ENCODE peak calls at places on chromosomes 4 and X, in eight cellular contexts. One of them, this sample, is unnamed.

GRCh38 chrX:149877636-149878035 is 3.3 kb upstream of the MAGEA8 start:
- DNase-seq in ovary: no peak
- DNase-seq in fibroblast of villous mesenchyme: no peak
- DNase-seq in astrocyte of the spinal cord: no peak
- DNase-seq in endodermal cell: no peak
- DNase-seq in BE2C: no peak
- DNase-seq in adrenal gland: no peak
- DNase-seq in suprapubic skin: no peak
- DNase-seq in this sample: no peak

GRCh38 chr4:42066402-42066801 is 76.1 kb downstream of the SLC30A9 start:
- DNase-seq in ovary: no peak
- DNase-seq in fibroblast of villous mesenchyme: no peak
- DNase-seq in astrocyte of the spinal cord: no peak
- DNase-seq in endodermal cell: no peak
- DNase-seq in BE2C: no peak
- DNase-seq in adrenal gland: no peak
- DNase-seq in suprapubic skin: no peak
- DNase-seq in this sample: no peak

GRCh38 chrX:40646489-40647306 is 663 bp downstream of the CXorf38 start:
- DNase-seq in ovary: peak
- DNase-seq in fibroblast of villous mesenchyme: peak
- DNase-seq in astrocyte of the spinal cord: peak
- DNase-seq in endodermal cell: no peak
- DNase-seq in BE2C: peak
- DNase-seq in adrenal gland: peak
- DNase-seq in suprapubic skin: peak
- DNase-seq in this sample: no peak

GRCh38 chr4:73341454-73341853 is 62.6 kb upstream of the ALB start:
- DNase-seq in ovary: peak
- DNase-seq in fibroblast of villous mesenchyme: peak
- DNase-seq in astrocyte of the spinal cord: peak
- DNase-seq in endodermal cell: peak
- DNase-seq in BE2C: peak
- DNase-seq in adrenal gland: peak
- DNase-seq in suprapubic skin: no peak
- DNase-seq in this sample: peak

GRCh38 chrX:63686878-63687714 is 97.9 kb downstream of the ARHGEF9 start:
- DNase-seq in ovary: no peak
- DNase-seq in fibroblast of villous mesenchyme: peak
- DNase-seq in astrocyte of the spinal cord: peak
- DNase-seq in endodermal cell: peak
- DNase-seq in BE2C: peak
- DNase-seq in adrenal gland: peak
- DNase-seq in suprapubic skin: no peak
- DNase-seq in this sample: peak

GRCh38 chrX:40546870-40547269 is 33.9 kb upstream of the ATP6AP2 start:
- DNase-seq in ovary: no peak
- DNase-seq in fibroblast of villous mesenchyme: no peak
- DNase-seq in astrocyte of the spinal cord: no peak
- DNase-seq in endodermal cell: no peak
- DNase-seq in BE2C: no peak
- DNase-seq in adrenal gland: no peak
- DNase-seq in suprapubic skin: no peak
- DNase-seq in this sample: no peak

GRCh38 chr4:78960926-78961325 is 21.7 kb upstream of the PAQR3 start:
- DNase-seq in ovary: no peak
- DNase-seq in fibroblast of villous mesenchyme: no peak
- DNase-seq in astrocyte of the spinal cord: peak
- DNase-seq in endodermal cell: no peak
- DNase-seq in BE2C: no peak
- DNase-seq in adrenal gland: no peak
- DNase-seq in suprapubic skin: no peak
- DNase-seq in this sample: no peak

GRCh38 chr4:20086768-20087167 is 164.9 kb upstream of the SLIT2 start:
- DNase-seq in ovary: no peak
- DNase-seq in fibroblast of villous mesenchyme: no peak
- DNase-seq in astrocyte of the spinal cord: no peak
- DNase-seq in endodermal cell: peak
- DNase-seq in BE2C: no peak
- DNase-seq in adrenal gland: no peak
- DNase-seq in suprapubic skin: no peak
- DNase-seq in this sample: no peak

GRCh38 chrX:776529-777230 is 146.1 kb downstream of the SHOX start:
- DNase-seq in ovary: no peak
- DNase-seq in fibroblast of villous mesenchyme: no peak
- DNase-seq in astrocyte of the spinal cord: no peak
- DNase-seq in endodermal cell: no peak
- DNase-seq in BE2C: no peak
- DNase-seq in adrenal gland: no peak
- DNase-seq in suprapubic skin: peak
- DNase-seq in this sample: no peak

GRCh38 chrX:120672389-120672788 is 42.5 kb upstream of the C1GALT1C1 start:
- DNase-seq in ovary: no peak
- DNase-seq in fibroblast of villous mesenchyme: peak
- DNase-seq in astrocyte of the spinal cord: peak
- DNase-seq in endodermal cell: no peak
- DNase-seq in BE2C: no peak
- DNase-seq in adrenal gland: peak
- DNase-seq in suprapubic skin: no peak
- DNase-seq in this sample: peak

GRCh38 chr4:152729466-152729865 is 49.7 kb upstream of the TMEM154 start:
- DNase-seq in ovary: no peak
- DNase-seq in fibroblast of villous mesenchyme: no peak
- DNase-seq in astrocyte of the spinal cord: no peak
- DNase-seq in endodermal cell: no peak
- DNase-seq in BE2C: no peak
- DNase-seq in adrenal gland: no peak
- DNase-seq in suprapubic skin: no peak
- DNase-seq in this sample: no peak

GRCh38 chrX:38803286-38803608 is 2.0 kb downstream of the MID1IP1 start:
- DNase-seq in ovary: no peak
- DNase-seq in fibroblast of villous mesenchyme: no peak
- DNase-seq in astrocyte of the spinal cord: no peak
- DNase-seq in endodermal cell: no peak
- DNase-seq in BE2C: no peak
- DNase-seq in adrenal gland: no peak
- DNase-seq in suprapubic skin: no peak
- DNase-seq in this sample: no peak

GRCh38 chr4:8580321-8581093 is at the start of gene GPR78:
- DNase-seq in ovary: peak
- DNase-seq in fibroblast of villous mesenchyme: peak
- DNase-seq in astrocyte of the spinal cord: peak
- DNase-seq in endodermal cell: peak
- DNase-seq in BE2C: peak
- DNase-seq in adrenal gland: peak
- DNase-seq in suprapubic skin: peak
- DNase-seq in this sample: peak

GRCh38 chrX:39309018-39309620 is 507.9 kb downstream of the MID1IP1 start:
- DNase-seq in ovary: peak
- DNase-seq in fibroblast of villous mesenchyme: peak
- DNase-seq in astrocyte of the spinal cord: peak
- DNase-seq in endodermal cell: no peak
- DNase-seq in BE2C: no peak
- DNase-seq in adrenal gland: peak
- DNase-seq in suprapubic skin: no peak
- DNase-seq in this sample: no peak

GRCh38 chr4:76246852-76247251 is 4.7 kb upstream of the FAM47E start:
- DNase-seq in ovary: no peak
- DNase-seq in fibroblast of villous mesenchyme: no peak
- DNase-seq in astrocyte of the spinal cord: no peak
- DNase-seq in endodermal cell: no peak
- DNase-seq in BE2C: no peak
- DNase-seq in adrenal gland: no peak
- DNase-seq in suprapubic skin: no peak
- DNase-seq in this sample: no peak

GRCh38 chr4:128455076-128455345 is 167.4 kb upstream of the PGRMC2 start:
- DNase-seq in ovary: peak
- DNase-seq in fibroblast of villous mesenchyme: no peak
- DNase-seq in astrocyte of the spinal cord: no peak
- DNase-seq in endodermal cell: no peak
- DNase-seq in BE2C: no peak
- DNase-seq in adrenal gland: no peak
- DNase-seq in suprapubic skin: no peak
- DNase-seq in this sample: no peak

GRCh38 chr4:4962928-4963327 is 56.3 kb downstream of the CYTL1 start:
- DNase-seq in ovary: no peak
- DNase-seq in fibroblast of villous mesenchyme: no peak
- DNase-seq in astrocyte of the spinal cord: no peak
- DNase-seq in endodermal cell: no peak
- DNase-seq in BE2C: no peak
- DNase-seq in adrenal gland: no peak
- DNase-seq in suprapubic skin: no peak
- DNase-seq in this sample: no peak

GRCh38 chr4:4961936-4962335 is 57.3 kb downstream of the CYTL1 start:
- DNase-seq in ovary: no peak
- DNase-seq in fibroblast of villous mesenchyme: no peak
- DNase-seq in astrocyte of the spinal cord: no peak
- DNase-seq in endodermal cell: no peak
- DNase-seq in BE2C: no peak
- DNase-seq in adrenal gland: no peak
- DNase-seq in suprapubic skin: no peak
- DNase-seq in this sample: no peak

GRCh38 chr4:4960574-4960973 is 58.7 kb downstream of the CYTL1 start:
- DNase-seq in ovary: no peak
- DNase-seq in fibroblast of villous mesenchyme: no peak
- DNase-seq in astrocyte of the spinal cord: no peak
- DNase-seq in endodermal cell: no peak
- DNase-seq in BE2C: no peak
- DNase-seq in adrenal gland: no peak
- DNase-seq in suprapubic skin: no peak
- DNase-seq in this sample: no peak
- H3K4me3 ChIP-seq in ovary: no peak
- H3K4me3 ChIP-seq in fibroblast of villous mesenchyme: no peak
- H3K4me3 ChIP-seq in astrocyte of the spinal cord: no peak
- H3K4me3 ChIP-seq in endodermal cell: no peak
- H3K4me3 ChIP-seq in BE2C: no peak
- H3K4me3 ChIP-seq in adrenal gland: no peak
- H3K4me3 ChIP-seq in suprapubic skin: no peak
- H3K4me3 ChIP-seq in this sample: no peak

DNA sequence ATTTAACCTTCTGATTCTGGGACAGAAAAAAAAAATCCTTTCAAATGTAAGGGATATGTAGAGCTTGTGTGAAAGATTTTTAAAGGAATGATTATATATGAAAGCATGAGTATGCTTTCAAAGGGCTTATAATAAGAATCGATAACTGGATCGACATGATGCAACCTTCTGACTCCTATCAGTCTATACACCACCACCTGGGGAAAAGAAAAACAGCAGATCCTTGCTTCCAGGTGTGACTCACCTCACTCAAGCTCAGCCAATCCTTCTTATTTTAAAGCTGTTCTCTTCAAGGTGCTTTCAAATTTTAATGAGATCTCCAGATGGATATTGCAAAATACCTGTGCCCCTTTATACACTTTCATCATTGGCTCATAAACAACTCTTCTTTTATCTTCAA is 102.1 kb upstream of the EDNRA start:
- DNase-seq in ovary: no peak
- DNase-seq in fibroblast of villous mesenchyme: no peak
- DNase-seq in astrocyte of the spinal cord: no peak
- DNase-seq in endodermal cell: no peak
- DNase-seq in BE2C: no peak
- DNase-seq in adrenal gland: no peak
- DNase-seq in suprapubic skin: no peak
- DNase-seq in this sample: no peak
- TF ChIP-seq CTCF in ovary: no peak
- TF ChIP-seq CTCF in fibroblast of villous mesenchyme: no peak
- TF ChIP-seq CTCF in astrocyte of the spinal cord: no peak
- TF ChIP-seq CTCF in endodermal cell: peak
- TF ChIP-seq CTCF in BE2C: no peak
- TF ChIP-seq CTCF in adrenal gland: no peak
- TF ChIP-seq CTCF in suprapubic skin: no peak
- TF ChIP-seq CTCF in this sample: no peak

GRCh38 chr4:108139089-108139488 is 29.6 kb downstream of the LEF1 start:
- DNase-seq in ovary: no peak
- DNase-seq in fibroblast of villous mesenchyme: no peak
- DNase-seq in astrocyte of the spinal cord: no peak
- DNase-seq in endodermal cell: no peak
- DNase-seq in BE2C: no peak
- DNase-seq in adrenal gland: no peak
- DNase-seq in suprapubic skin: no peak
- DNase-seq in this sample: no peak

GRCh38 chr4:108130955-108131354 is 37.8 kb downstream of the LEF1 start:
- DNase-seq in ovary: no peak
- DNase-seq in fibroblast of villous mesenchyme: no peak
- DNase-seq in astrocyte of the spinal cord: no peak
- DNase-seq in endodermal cell: peak
- DNase-seq in BE2C: no peak
- DNase-seq in adrenal gland: no peak
- DNase-seq in suprapubic skin: no peak
- DNase-seq in this sample: no peak

GRCh38 chr4:108140328-108140727 is 28.4 kb downstream of the LEF1 start:
- DNase-seq in ovary: no peak
- DNase-seq in fibroblast of villous mesenchyme: no peak
- DNase-seq in astrocyte of the spinal cord: no peak
- DNase-seq in endodermal cell: no peak
- DNase-seq in BE2C: no peak
- DNase-seq in adrenal gland: no peak
- DNase-seq in suprapubic skin: no peak
- DNase-seq in this sample: no peak

GRCh38 chr4:108141213-108142045 is 27.3 kb downstream of the LEF1 start:
- DNase-seq in ovary: no peak
- DNase-seq in fibroblast of villous mesenchyme: no peak
- DNase-seq in astrocyte of the spinal cord: no peak
- DNase-seq in endodermal cell: no peak
- DNase-seq in BE2C: no peak
- DNase-seq in adrenal gland: no peak
- DNase-seq in suprapubic skin: no peak
- DNase-seq in this sample: no peak

DNA sequence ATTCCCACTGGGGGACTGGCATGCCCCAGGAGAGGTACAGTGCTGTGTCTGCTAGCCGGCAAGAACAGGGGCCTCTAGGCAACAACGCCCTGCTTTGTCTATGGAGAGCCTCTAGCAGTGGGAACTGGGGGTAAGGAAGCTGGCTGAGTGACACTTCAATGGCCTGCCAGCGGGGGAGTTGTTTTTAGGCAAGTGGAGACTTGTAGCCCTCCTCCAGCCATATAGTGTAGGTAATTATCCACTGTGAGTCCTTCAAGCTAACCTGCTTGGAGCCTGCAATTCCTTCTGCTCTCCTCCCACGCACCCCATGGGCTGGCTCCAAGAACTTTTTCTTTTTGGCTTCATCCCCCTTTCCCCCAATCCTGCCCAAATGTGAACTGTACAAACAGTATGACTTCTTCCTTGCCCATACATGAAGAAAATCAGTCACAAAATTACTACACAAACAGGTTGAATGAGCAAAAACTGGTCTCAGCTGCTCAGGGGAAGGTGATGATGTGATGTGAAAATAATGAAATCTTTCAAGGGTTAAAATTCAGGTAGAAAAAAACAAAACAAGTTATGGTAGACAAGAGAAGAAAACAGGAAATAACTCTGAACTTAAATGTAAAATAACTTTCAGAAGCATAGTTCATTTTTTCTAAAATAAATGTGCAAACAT is 33.1 kb downstream of the LEF1 start:
- DNase-seq in ovary: no peak
- DNase-seq in fibroblast of villous mesenchyme: no peak
- DNase-seq in astrocyte of the spinal cord: no peak
- DNase-seq in endodermal cell: peak
- DNase-seq in BE2C: no peak
- DNase-seq in adrenal gland: no peak
- DNase-seq in suprapubic skin: no peak
- DNase-seq in this sample: no peak
- H3K4me3 ChIP-seq in ovary: no peak
- H3K4me3 ChIP-seq in fibroblast of villous mesenchyme: no peak
- H3K4me3 ChIP-seq in astrocyte of the spinal cord: no peak
- H3K4me3 ChIP-seq in endodermal cell: no peak
- H3K4me3 ChIP-seq in BE2C: no peak
- H3K4me3 ChIP-seq in adrenal gland: no peak
- H3K4me3 ChIP-seq in suprapubic skin: no peak
- H3K4me3 ChIP-seq in this sample: no peak

GRCh38 chr4:48779095-48779997 is 733 bp downstream of the FRYL start:
- DNase-seq in ovary: peak
- DNase-seq in fibroblast of villous mesenchyme: peak
- DNase-seq in astrocyte of the spinal cord: peak
- DNase-seq in endodermal cell: peak
- DNase-seq in BE2C: peak
- DNase-seq in adrenal gland: peak
- DNase-seq in suprapubic skin: peak
- DNase-seq in this sample: peak
- TF ChIP-seq CTCF in ovary: no peak
- TF ChIP-seq CTCF in fibroblast of villous mesenchyme: no peak
- TF ChIP-seq CTCF in astrocyte of the spinal cord: peak
- TF ChIP-seq CTCF in endodermal cell: no peak
- TF ChIP-seq CTCF in BE2C: no peak
- TF ChIP-seq CTCF in adrenal gland: no peak
- TF ChIP-seq CTCF in suprapubic skin: no peak
- TF ChIP-seq CTCF in this sample: no peak

This sample was measured in retinal pigment epithelial cell.